ENCODE peak calls at places on chromosome 1, in nine cellular contexts. E is MCF 10A, V is psoas muscle, M is ovary, K is body of pancreas, N is GM12865, R is GM20000, D is epithelial cell of esophagus, Q is cardiac muscle cell. L is an unnamed sample.

GRCh38 chr1:210222288-210223006 is 10.1 kb upstream of the SERTAD4 start:
- DNase-seq in E (peak), V (no peak), M (no peak), K (no peak), N (no peak), R (no peak), D (peak), Q (peak), L (no peak)

GRCh38 chr1:171251042-171251740 is 2.9 kb downstream of the FMO1 start:
- DNase-seq in E (peak), V (no peak), M (peak), K (no peak), N (peak), R (no peak), D (peak), Q (peak), L (no peak)

GRCh38 chr1:100265562-100265930 is 470 bp upstream of the RTCA start:
- DNase-seq in E (no peak), V (no peak), M (no peak), K (peak), N (no peak), R (no peak), D (peak), Q (no peak), L (no peak)

GRCh38 chr1:231694081-231694443 is 67.5 kb downstream of the DISC1 start:
- DNase-seq in E (no peak), V (peak), M (peak), K (no peak), N (no peak), R (no peak), D (no peak), Q (no peak), L (no peak)

GRCh38 chr1:222912730-222913129 is 97.9 kb downstream of the DISP1 start:
- DNase-seq in E (no peak), V (no peak), M (no peak), K (no peak), N (no peak), R (no peak), D (no peak), Q (no peak), L (no peak)

GRCh38 chr1:97918961-97919360 is 1.9 kb downstream of the DPYD start:
- DNase-seq in E (no peak), V (no peak), M (no peak), K (no peak), N (no peak), R (no peak), D (no peak), Q (no peak), L (no peak)

GRCh38 chr1:202462342-202463076 is 114.0 kb downstream of the PPP1R12B start:
- DNase-seq in E (no peak), V (no peak), M (no peak), K (no peak), N (no peak), R (no peak), D (no peak), Q (peak), L (no peak)

GRCh38 chr1:100353988-100354387 is 1.7 kb downstream of the CDC14A start:
- DNase-seq in E (peak), V (no peak), M (no peak), K (no peak), N (no peak), R (no peak), D (peak), Q (peak), L (no peak)

GRCh38 chr1:147619741-147620140 is 50.6 kb downstream of the ACP6 start:
- DNase-seq in E (no peak), V (no peak), M (no peak), K (no peak), N (no peak), R (no peak), D (no peak), Q (no peak), L (no peak)

GRCh38 chr1:176897350-176898236 is 266.9 kb downstream of the ASTN1 start:
- DNase-seq in E (peak), V (peak), M (peak), K (peak), N (peak), R (peak), D (peak), Q (peak), L (peak)

GRCh38 chr1:50335036-50335435 is 88.2 kb downstream of the DMRTA2 start:
- DNase-seq in E (no peak), V (no peak), M (no peak), K (no peak), N (no peak), R (no peak), D (no peak), Q (no peak), L (no peak)

GRCh38 chr1:93014156-93014555 is 52.9 kb upstream of the DIPK1A start:
- DNase-seq in E (no peak), V (no peak), M (no peak), K (no peak), N (no peak), R (no peak), D (no peak), Q (no peak), L (no peak)

GRCh38 chr1:203626910-203627246 is 246 bp downstream of the ATP2B4 start:
- DNase-seq in E (no peak), V (no peak), M (no peak), K (no peak), N (no peak), R (no peak), D (no peak), Q (no peak), L (peak)

DNA sequence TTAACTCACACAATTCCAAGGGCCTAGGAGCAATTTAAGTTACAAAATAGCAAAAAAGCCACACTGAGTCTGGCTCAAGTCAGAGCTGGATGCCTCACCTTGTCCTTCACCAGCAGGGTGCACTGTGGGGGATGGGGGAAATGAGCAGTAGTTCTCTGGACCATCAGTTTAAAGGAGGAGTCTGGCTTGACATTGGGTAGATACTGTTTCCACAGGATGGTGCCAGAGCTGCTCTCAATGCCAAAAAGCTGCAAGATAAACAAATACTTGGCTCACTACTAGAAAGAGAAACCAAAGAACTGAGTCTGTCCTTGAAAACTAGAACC is 18.8 kb downstream of the EMC1 start:
- DNase-seq in E (no peak), V (no peak), M (peak), K (no peak), N (no peak), R (no peak), D (no peak), Q (no peak), L (no peak)
- TF ChIP-seq CTCF in E (no peak), V (peak), M (no peak), K (no peak), N (no peak), R (no peak), D (peak), Q (peak), L (no peak)

GRCh38 chr1:81758213-81758612 is 42.5 kb upstream of the ADGRL2 start:
- DNase-seq in E (no peak), V (no peak), M (no peak), K (no peak), N (no peak), R (no peak), D (no peak), Q (no peak), L (no peak)

GRCh38 chr1:81756872-81757271 is 43.9 kb upstream of the ADGRL2 start:
- DNase-seq in E (no peak), V (no peak), M (no peak), K (no peak), N (no peak), R (no peak), D (no peak), Q (no peak), L (no peak)

GRCh38 chr1:81757398-81758020 is 43.2 kb upstream of the ADGRL2 start:
- DNase-seq in E (no peak), V (no peak), M (no peak), K (no peak), N (no peak), R (no peak), D (no peak), Q (no peak), L (no peak)

GRCh38 chr1:81760487-81761097 is 40.1 kb upstream of the ADGRL2 start:
- DNase-seq in E (peak), V (no peak), M (no peak), K (no peak), N (peak), R (no peak), D (peak), Q (peak), L (no peak)
- TF ChIP-seq CTCF in E (peak), V (peak), M (no peak), K (peak), N (peak), R (no peak), D (peak), Q (peak), L (peak)

DNA sequence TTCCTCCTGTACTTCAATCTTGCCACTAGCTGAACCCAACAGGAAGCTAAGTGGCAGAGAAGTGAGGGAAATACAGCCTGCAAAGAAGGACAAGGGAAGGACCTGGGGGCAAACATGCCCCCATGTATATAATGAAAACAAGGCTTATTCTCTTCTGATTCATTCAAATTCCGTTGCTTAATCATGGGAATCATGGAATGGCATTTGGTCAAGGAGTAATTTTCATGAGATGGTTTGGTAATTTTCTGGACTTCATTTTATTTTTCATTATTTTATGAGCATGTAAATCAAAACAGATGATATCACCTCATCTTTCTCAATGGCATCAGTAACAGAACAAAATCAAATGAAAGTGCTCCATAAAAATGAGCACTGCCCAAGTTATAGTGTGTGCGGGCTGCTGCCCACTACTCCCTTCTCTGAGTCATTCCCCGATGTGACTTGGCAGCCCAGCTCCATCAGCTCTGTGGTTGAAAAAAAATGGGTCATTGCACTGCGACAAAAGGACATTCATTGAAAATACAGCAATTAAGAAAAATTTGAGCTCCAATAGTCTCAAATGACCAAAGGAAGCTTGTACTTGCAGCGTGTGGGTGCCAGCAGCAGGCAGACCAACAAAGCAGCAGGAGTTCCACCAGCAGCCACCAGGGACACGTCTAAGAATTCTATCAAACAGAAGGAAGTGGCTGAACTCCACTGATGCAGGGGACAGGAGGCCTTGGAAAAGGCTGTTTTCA is 84.3 kb upstream of the VAV3 start:
- DNase-seq in E (peak), V (no peak), M (no peak), K (no peak), N (peak), R (no peak), D (no peak), Q (peak), L (no peak)
- TF ChIP-seq CTCF in E (peak), V (peak), M (no peak), K (peak), N (peak), R (no peak), D (peak), Q (peak), L (peak)

GRCh38 chr1:10890391-10891073 is 94.1 kb upstream of the CASZ1 start:
- DNase-seq in E (no peak), V (peak), M (no peak), K (no peak), N (no peak), R (no peak), D (peak), Q (no peak), L (no peak)

GRCh38 chr1:10891081-10891480 is 94.6 kb upstream of the CASZ1 start:
- DNase-seq in E (no peak), V (no peak), M (no peak), K (no peak), N (no peak), R (no peak), D (peak), Q (no peak), L (no peak)

GRCh38 chr1:10888791-10889627 is 92.6 kb upstream of the CASZ1 start:
- DNase-seq in E (no peak), V (peak), M (no peak), K (no peak), N (no peak), R (no peak), D (no peak), Q (no peak), L (no peak)

GRCh38 chr1:10889628-10890353 is 93.3 kb upstream of the CASZ1 start:
- DNase-seq in E (no peak), V (peak), M (no peak), K (no peak), N (no peak), R (no peak), D (no peak), Q (no peak), L (no peak)

GRCh38 chr1:10888289-10888688 is 91.8 kb upstream of the CASZ1 start:
- DNase-seq in E (no peak), V (peak), M (no peak), K (no peak), N (no peak), R (no peak), D (no peak), Q (no peak), L (no peak)
- TF ChIP-seq CTCF in E (no peak), V (no peak), M (no peak), K (no peak), N (no peak), R (no peak), D (no peak), Q (no peak), L (peak)

GRCh38 chr1:53079251-53079650 is 17.2 kb downstream of the PODN start:
- DNase-seq in E (no peak), V (peak), M (no peak), K (no peak), N (no peak), R (no peak), D (no peak), Q (no peak), L (no peak)
- TF ChIP-seq CTCF in E (no peak), V (no peak), M (no peak), K (no peak), N (no peak), R (no peak), D (no peak), Q (no peak), L (no peak)

GRCh38 chr1:5620997-5621396 is 371.2 kb downstream of the NPHP4 start:
- DNase-seq in E (peak), V (no peak), M (no peak), K (peak), N (no peak), R (no peak), D (peak), Q (peak), L (peak)
- TF ChIP-seq CTCF in E (peak), V (no peak), M (no peak), K (peak), N (peak), R (no peak), D (peak), Q (no peak), L (peak)

GRCh38 chr1:109254621-109255096 is 5.3 kb downstream of the CELSR2 start:
- DNase-seq in E (no peak), V (peak), M (no peak), K (no peak), N (no peak), R (no peak), D (no peak), Q (no peak), L (no peak)

GRCh38 chr1:109255673-109256072 is 6.3 kb downstream of the CELSR2 start:
- DNase-seq in E (no peak), V (no peak), M (no peak), K (no peak), N (no peak), R (no peak), D (no peak), Q (no peak), L (no peak)

GRCh38 chr1:109252893-109253802 is 3.8 kb downstream of the CELSR2 start:
- DNase-seq in E (no peak), V (peak), M (peak), K (no peak), N (no peak), R (peak), D (peak), Q (no peak), L (no peak)

GRCh38 chr1:109255097-109255651 is 5.8 kb downstream of the CELSR2 start:
- DNase-seq in E (no peak), V (peak), M (peak), K (no peak), N (no peak), R (no peak), D (peak), Q (no peak), L (no peak)

DNA sequence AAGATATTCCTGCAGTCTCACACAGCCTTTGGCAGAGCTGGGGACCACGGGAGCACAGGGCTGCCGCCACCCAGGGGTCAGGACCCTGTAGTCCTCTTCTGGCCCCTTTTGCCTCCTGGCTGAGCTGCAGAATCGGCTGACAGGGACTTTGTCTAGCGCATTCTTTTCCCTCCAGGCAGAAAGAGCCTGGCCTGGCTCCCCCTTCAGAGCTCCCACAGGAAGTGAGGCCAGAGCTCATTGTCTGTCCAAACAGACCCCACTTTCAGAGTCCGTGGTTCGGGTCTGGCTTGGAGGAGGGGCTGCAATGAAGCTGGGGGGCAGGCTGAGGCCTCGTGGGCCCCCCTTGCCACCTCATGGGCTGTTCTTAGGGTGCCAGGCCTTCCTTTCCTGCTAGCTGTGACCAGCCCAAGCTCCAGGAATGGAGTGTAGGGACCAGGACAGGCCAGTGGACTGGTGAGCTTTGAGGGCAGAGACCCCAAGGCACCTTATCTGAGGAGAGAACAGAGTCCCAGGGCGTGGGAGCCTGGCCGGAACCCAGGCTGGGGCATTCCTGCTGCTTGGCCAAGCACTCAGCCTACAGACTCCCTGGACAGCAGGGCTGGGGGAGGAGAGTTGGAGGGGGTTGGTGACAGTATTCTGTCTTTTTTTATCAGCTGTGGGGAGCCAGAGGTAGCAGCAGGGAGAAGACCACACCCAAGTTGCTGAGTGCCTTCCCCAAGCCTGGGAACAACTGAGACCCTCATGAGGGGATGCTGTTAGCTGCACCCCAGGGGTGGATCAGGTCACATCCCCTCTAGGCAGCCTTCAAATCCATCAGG is 4.7 kb downstream of the CELSR2 start:
- DNase-seq in E (no peak), V (peak), M (no peak), K (no peak), N (no peak), R (peak), D (no peak), Q (peak), L (no peak)
- TF ChIP-seq CTCF in E (no peak), V (no peak), M (no peak), K (no peak), N (no peak), R (no peak), D (peak), Q (no peak), L (no peak)

L was measured in type B pancreatic cell.